ENCODE peak calls at places on chromosomes 1 and 21, in seven cellular contexts. One of them, this sample, is unnamed.

GRCh38 chr1:8905582-8906191 is 27.2 kb upstream of the ENO1 start:
- DNase-seq in neural crest cell: no peak
- DNase-seq in uterus: no peak
- DNase-seq in astrocyte of the spinal cord: no peak
- DNase-seq in testis: no peak
- DNase-seq in CD4-positive, alpha-beta T cell: no peak
- DNase-seq in CD8-positive, alpha-beta T cell: no peak
- DNase-seq in this sample: no peak

GRCh38 chr1:214520544-214521165 is 30.7 kb downstream of the PTPN14 start:
- DNase-seq in neural crest cell: no peak
- DNase-seq in uterus: no peak
- DNase-seq in astrocyte of the spinal cord: no peak
- DNase-seq in testis: no peak
- DNase-seq in CD4-positive, alpha-beta T cell: no peak
- DNase-seq in CD8-positive, alpha-beta T cell: no peak
- DNase-seq in this sample: no peak

GRCh38 chr1:224929335-224930237 is at the start of gene DNAH14:
- DNase-seq in neural crest cell: peak; percentile 63
- DNase-seq in uterus: peak; percentile 19
- DNase-seq in astrocyte of the spinal cord: peak; percentile 82
- DNase-seq in testis: peak; percentile 81
- DNase-seq in CD4-positive, alpha-beta T cell: no peak
- DNase-seq in CD8-positive, alpha-beta T cell: no peak
- DNase-seq in this sample: peak; percentile 77

GRCh38 chr1:54582566-54583306 is 34.7 kb downstream of the ACOT11 start:
- DNase-seq in neural crest cell: no peak
- DNase-seq in uterus: no peak
- DNase-seq in astrocyte of the spinal cord: no peak
- DNase-seq in testis: peak; percentile 30
- DNase-seq in CD4-positive, alpha-beta T cell: no peak
- DNase-seq in CD8-positive, alpha-beta T cell: no peak
- DNase-seq in this sample: no peak

GRCh38 chr1:22612657-22613056 is 23.8 kb upstream of the C1QA start:
- DNase-seq in neural crest cell: no peak
- DNase-seq in uterus: no peak
- DNase-seq in astrocyte of the spinal cord: no peak
- DNase-seq in testis: no peak
- DNase-seq in CD4-positive, alpha-beta T cell: no peak
- DNase-seq in CD8-positive, alpha-beta T cell: no peak
- DNase-seq in this sample: no peak

GRCh38 chr1:228083871-228084278 is 1.4 kb downstream of the ARF1 start:
- DNase-seq in neural crest cell: no peak
- DNase-seq in uterus: no peak
- DNase-seq in astrocyte of the spinal cord: peak; percentile 8
- DNase-seq in testis: peak; percentile 46
- DNase-seq in CD4-positive, alpha-beta T cell: no peak
- DNase-seq in CD8-positive, alpha-beta T cell: no peak
- DNase-seq in this sample: no peak

GRCh38 chr21:23936224-23936623 is 1671.1 kb downstream of the MRPL39 start:
- DNase-seq in neural crest cell: no peak
- DNase-seq in uterus: no peak
- DNase-seq in astrocyte of the spinal cord: peak; percentile 29
- DNase-seq in testis: peak; percentile 59
- DNase-seq in CD4-positive, alpha-beta T cell: no peak
- DNase-seq in CD8-positive, alpha-beta T cell: no peak
- DNase-seq in this sample: no peak

GRCh38 chr1:230139741-230140140 is 72.7 kb downstream of the GALNT2 start:
- DNase-seq in neural crest cell: no peak
- DNase-seq in uterus: no peak
- DNase-seq in astrocyte of the spinal cord: peak; percentile 50
- DNase-seq in testis: no peak
- DNase-seq in CD4-positive, alpha-beta T cell: no peak
- DNase-seq in CD8-positive, alpha-beta T cell: no peak
- DNase-seq in this sample: no peak

GRCh38 chr21:35527358-35527757 is 478.3 kb upstream of the RUNX1 start:
- DNase-seq in neural crest cell: no peak
- DNase-seq in uterus: no peak
- DNase-seq in astrocyte of the spinal cord: no peak
- DNase-seq in testis: no peak
- DNase-seq in CD4-positive, alpha-beta T cell: no peak
- DNase-seq in CD8-positive, alpha-beta T cell: no peak
- DNase-seq in this sample: no peak

GRCh38 chr1:31155216-31155806 is 84.4 kb downstream of the NKAIN1 start:
- DNase-seq in neural crest cell: peak; percentile 59
- DNase-seq in uterus: peak; percentile 56
- DNase-seq in astrocyte of the spinal cord: peak; percentile 54
- DNase-seq in testis: peak; percentile 53
- DNase-seq in CD4-positive, alpha-beta T cell: peak; percentile 31
- DNase-seq in CD8-positive, alpha-beta T cell: peak; percentile 42
- DNase-seq in this sample: peak; percentile 57

GRCh38 chr1:184296466-184297243 is 90.2 kb upstream of the C1orf21 start:
- DNase-seq in neural crest cell: no peak
- DNase-seq in uterus: peak; percentile 85
- DNase-seq in astrocyte of the spinal cord: peak; percentile 86
- DNase-seq in testis: peak; percentile 98
- DNase-seq in CD4-positive, alpha-beta T cell: no peak
- DNase-seq in CD8-positive, alpha-beta T cell: no peak
- DNase-seq in this sample: no peak

GRCh38 chr1:233972951-233973635 is 68.6 kb downstream of the SLC35F3 start:
- DNase-seq in neural crest cell: no peak
- DNase-seq in uterus: no peak
- DNase-seq in astrocyte of the spinal cord: no peak
- DNase-seq in testis: no peak
- DNase-seq in CD4-positive, alpha-beta T cell: no peak
- DNase-seq in CD8-positive, alpha-beta T cell: no peak
- DNase-seq in this sample: no peak

GRCh38 chr1:227886503-227886961 is 61.2 kb downstream of the WNT9A start:
- DNase-seq in neural crest cell: no peak
- DNase-seq in uterus: peak; percentile 33
- DNase-seq in astrocyte of the spinal cord: no peak
- DNase-seq in testis: no peak
- DNase-seq in CD4-positive, alpha-beta T cell: no peak
- DNase-seq in CD8-positive, alpha-beta T cell: peak; percentile 4
- DNase-seq in this sample: peak; percentile 8

GRCh38 chr21:26801524-26801923 is 43.7 kb downstream of the ADAMTS1 start:
- DNase-seq in neural crest cell: no peak
- DNase-seq in uterus: no peak
- DNase-seq in astrocyte of the spinal cord: peak; percentile 66
- DNase-seq in testis: no peak
- DNase-seq in CD4-positive, alpha-beta T cell: no peak
- DNase-seq in CD8-positive, alpha-beta T cell: no peak
- DNase-seq in this sample: no peak

GRCh38 chr21:27371688-27372331 is 404.9 kb upstream of the ADAMTS5 start:
- DNase-seq in neural crest cell: no peak
- DNase-seq in uterus: no peak
- DNase-seq in astrocyte of the spinal cord: no peak
- DNase-seq in testis: no peak
- DNase-seq in CD4-positive, alpha-beta T cell: no peak
- DNase-seq in CD8-positive, alpha-beta T cell: no peak
- DNase-seq in this sample: no peak

GRCh38 chr1:216903389-216903754 is 180.1 kb upstream of the ESRRG start:
- DNase-seq in neural crest cell: no peak
- DNase-seq in uterus: no peak
- DNase-seq in astrocyte of the spinal cord: peak; percentile 78
- DNase-seq in testis: no peak
- DNase-seq in CD4-positive, alpha-beta T cell: no peak
- DNase-seq in CD8-positive, alpha-beta T cell: no peak
- DNase-seq in this sample: no peak

GRCh38 chr1:63665824-63666223 is 72.6 kb downstream of the PGM1 start:
- DNase-seq in neural crest cell: no peak
- DNase-seq in uterus: no peak
- DNase-seq in astrocyte of the spinal cord: no peak
- DNase-seq in testis: no peak
- DNase-seq in CD4-positive, alpha-beta T cell: no peak
- DNase-seq in CD8-positive, alpha-beta T cell: no peak
- DNase-seq in this sample: no peak

GRCh38 chr1:8343464-8344001 is 25.6 kb downstream of the SLC45A1 start:
- DNase-seq in neural crest cell: no peak
- DNase-seq in uterus: peak; percentile 90
- DNase-seq in astrocyte of the spinal cord: peak; percentile 96
- DNase-seq in testis: peak; percentile 83
- DNase-seq in CD4-positive, alpha-beta T cell: no peak
- DNase-seq in CD8-positive, alpha-beta T cell: no peak
- DNase-seq in this sample: no peak

GRCh38 chr1:9589144-9589718 is 520 bp downstream of the TMEM201 start:
- DNase-seq in neural crest cell: no peak
- DNase-seq in uterus: peak; percentile 33
- DNase-seq in astrocyte of the spinal cord: peak; percentile 36
- DNase-seq in testis: peak; percentile 37
- DNase-seq in CD4-positive, alpha-beta T cell: peak; percentile 24
- DNase-seq in CD8-positive, alpha-beta T cell: peak; percentile 41
- DNase-seq in this sample: no peak

GRCh38 chr1:183101081-183101480 is 77.9 kb downstream of the LAMC1 start:
- DNase-seq in neural crest cell: no peak
- DNase-seq in uterus: no peak
- DNase-seq in astrocyte of the spinal cord: no peak
- DNase-seq in testis: no peak
- DNase-seq in CD4-positive, alpha-beta T cell: no peak
- DNase-seq in CD8-positive, alpha-beta T cell: no peak
- DNase-seq in this sample: no peak

GRCh38 chr1:117830222-117830621 is 99.2 kb downstream of the GDAP2 start:
- DNase-seq in neural crest cell: no peak
- DNase-seq in uterus: no peak
- DNase-seq in astrocyte of the spinal cord: no peak
- DNase-seq in testis: no peak
- DNase-seq in CD4-positive, alpha-beta T cell: no peak
- DNase-seq in CD8-positive, alpha-beta T cell: no peak
- DNase-seq in this sample: no peak

GRCh38 chr1:84776639-84777038 is 86.4 kb upstream of the SSX2IP start:
- DNase-seq in neural crest cell: no peak
- DNase-seq in uterus: no peak
- DNase-seq in astrocyte of the spinal cord: peak; percentile 33
- DNase-seq in testis: no peak
- DNase-seq in CD4-positive, alpha-beta T cell: no peak
- DNase-seq in CD8-positive, alpha-beta T cell: no peak
- DNase-seq in this sample: no peak

GRCh38 chr1:6937048-6937447 is 151.8 kb downstream of the CAMTA1 start:
- DNase-seq in neural crest cell: no peak
- DNase-seq in uterus: no peak
- DNase-seq in astrocyte of the spinal cord: no peak
- DNase-seq in testis: no peak
- DNase-seq in CD4-positive, alpha-beta T cell: no peak
- DNase-seq in CD8-positive, alpha-beta T cell: no peak
- DNase-seq in this sample: no peak

GRCh38 chr1:78650114-78650513 is 483 bp downstream of the IFI44 start:
- DNase-seq in neural crest cell: no peak
- DNase-seq in uterus: no peak
- DNase-seq in astrocyte of the spinal cord: peak; percentile 11
- DNase-seq in testis: no peak
- DNase-seq in CD4-positive, alpha-beta T cell: no peak
- DNase-seq in CD8-positive, alpha-beta T cell: no peak
- DNase-seq in this sample: no peak

GRCh38 chr1:43507296-43508295 is 23.1 kb upstream of the PTPRF start:
- DNase-seq in neural crest cell: no peak
- DNase-seq in uterus: no peak
- DNase-seq in astrocyte of the spinal cord: no peak
- DNase-seq in testis: no peak
- DNase-seq in CD4-positive, alpha-beta T cell: no peak
- DNase-seq in CD8-positive, alpha-beta T cell: no peak
- DNase-seq in this sample: no peak

GRCh38 chr1:21295059-21295401 is 4.8 kb upstream of the ECE1 start:
- DNase-seq in neural crest cell: no peak
- DNase-seq in uterus: no peak
- DNase-seq in astrocyte of the spinal cord: no peak
- DNase-seq in testis: no peak
- DNase-seq in CD4-positive, alpha-beta T cell: peak; percentile 25
- DNase-seq in CD8-positive, alpha-beta T cell: peak; percentile 49
- DNase-seq in this sample: no peak

GRCh38 chr21:45541221-45542039 is 810 bp downstream of the SLC19A1 start:
- DNase-seq in neural crest cell: no peak
- DNase-seq in uterus: peak; percentile 72
- DNase-seq in astrocyte of the spinal cord: peak; percentile 41
- DNase-seq in testis: peak; percentile 77
- DNase-seq in CD4-positive, alpha-beta T cell: peak; percentile 72
- DNase-seq in CD8-positive, alpha-beta T cell: peak; percentile 75
- DNase-seq in this sample: peak; percentile 9

GRCh38 chr21:44267655-44268142 is 6.0 kb upstream of the DNMT3L start:
- DNase-seq in neural crest cell: no peak
- DNase-seq in uterus: peak; percentile 58
- DNase-seq in astrocyte of the spinal cord: no peak
- DNase-seq in testis: no peak
- DNase-seq in CD4-positive, alpha-beta T cell: no peak
- DNase-seq in CD8-positive, alpha-beta T cell: peak; percentile 27
- DNase-seq in this sample: no peak
- TF ChIP-seq CTCF in neural crest cell: no peak
- TF ChIP-seq CTCF in uterus: no peak
- TF ChIP-seq CTCF in astrocyte of the spinal cord: no peak
- TF ChIP-seq CTCF in testis: no peak
- TF ChIP-seq CTCF in CD4-positive, alpha-beta T cell: peak; percentile 41
- TF ChIP-seq CTCF in CD8-positive, alpha-beta T cell: peak; percentile 16
- TF ChIP-seq CTCF in this sample: no peak

DNA sequence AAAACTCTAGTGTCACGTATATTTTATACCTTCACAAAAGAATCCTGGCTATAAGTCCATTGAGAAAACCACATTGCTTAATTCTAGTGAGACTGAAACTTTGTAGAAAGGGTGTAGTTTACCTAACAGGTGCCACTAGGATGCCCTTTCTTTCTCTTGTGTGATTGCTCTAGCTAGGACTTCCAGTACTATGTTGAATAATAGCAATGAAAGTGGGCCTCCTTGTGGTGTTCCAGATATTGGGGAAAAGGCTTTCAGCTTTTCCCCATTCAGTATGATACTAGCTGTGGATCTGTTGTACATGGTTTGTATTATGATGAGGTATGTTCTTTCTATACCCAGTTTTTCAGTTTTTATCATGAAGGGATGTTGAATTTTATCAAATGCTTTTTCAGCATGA is 39.7 kb upstream of the CHODL start:
- DNase-seq in neural crest cell: no peak
- DNase-seq in uterus: no peak
- DNase-seq in astrocyte of the spinal cord: no peak
- DNase-seq in testis: no peak
- DNase-seq in CD4-positive, alpha-beta T cell: no peak
- DNase-seq in CD8-positive, alpha-beta T cell: no peak
- DNase-seq in this sample: no peak
- TF ChIP-seq CTCF in neural crest cell: no peak
- TF ChIP-seq CTCF in uterus: no peak
- TF ChIP-seq CTCF in astrocyte of the spinal cord: no peak
- TF ChIP-seq CTCF in testis: peak; percentile 2
- TF ChIP-seq CTCF in CD4-positive, alpha-beta T cell: no peak
- TF ChIP-seq CTCF in CD8-positive, alpha-beta T cell: no peak
- TF ChIP-seq CTCF in this sample: no peak

DNA sequence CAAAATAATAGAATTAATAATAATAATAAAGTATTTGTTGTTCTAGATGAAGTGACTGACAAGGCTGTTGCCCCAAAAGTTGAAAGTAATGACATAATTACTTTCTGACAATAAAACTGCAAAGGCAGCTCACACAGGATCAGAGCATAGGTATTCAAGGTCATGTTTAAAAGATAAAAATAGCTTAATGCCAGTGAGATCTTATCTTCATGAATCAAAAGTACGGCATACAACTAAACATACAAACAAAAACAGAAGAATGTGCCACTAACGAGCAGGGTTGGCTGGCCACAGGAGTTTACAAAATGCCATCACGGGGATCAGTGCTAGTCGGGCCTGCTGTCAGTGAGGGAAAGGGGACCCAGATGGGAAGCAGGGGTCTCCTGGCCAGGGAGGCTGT is 22.4 kb upstream of the TMPRSS2 start:
- DNase-seq in neural crest cell: no peak
- DNase-seq in uterus: no peak
- DNase-seq in astrocyte of the spinal cord: no peak
- DNase-seq in testis: no peak
- DNase-seq in CD4-positive, alpha-beta T cell: no peak
- DNase-seq in CD8-positive, alpha-beta T cell: no peak
- DNase-seq in this sample: no peak
- TF ChIP-seq CTCF in neural crest cell: no peak
- TF ChIP-seq CTCF in uterus: no peak
- TF ChIP-seq CTCF in astrocyte of the spinal cord: no peak
- TF ChIP-seq CTCF in testis: no peak
- TF ChIP-seq CTCF in CD4-positive, alpha-beta T cell: no peak
- TF ChIP-seq CTCF in CD8-positive, alpha-beta T cell: no peak
- TF ChIP-seq CTCF in this sample: no peak

GRCh38 chr1:110339427-110340206 is 440 bp downstream of the RBM15 start:
- DNase-seq in neural crest cell: no peak
- DNase-seq in uterus: no peak
- DNase-seq in astrocyte of the spinal cord: peak; percentile 45
- DNase-seq in testis: peak; percentile 72
- DNase-seq in CD4-positive, alpha-beta T cell: peak; percentile 48
- DNase-seq in CD8-positive, alpha-beta T cell: peak; percentile 51
- DNase-seq in this sample: no peak
- TF ChIP-seq CTCF in neural crest cell: peak; percentile 58
- TF ChIP-seq CTCF in uterus: peak; percentile 67
- TF ChIP-seq CTCF in astrocyte of the spinal cord: peak; percentile 57
- TF ChIP-seq CTCF in testis: peak; percentile 31
- TF ChIP-seq CTCF in CD4-positive, alpha-beta T cell: peak; percentile 29
- TF ChIP-seq CTCF in CD8-positive, alpha-beta T cell: peak; percentile 26
- TF ChIP-seq CTCF in this sample: peak; percentile 50